ENCODE peak calls at places on chromosome 5, in seven cellular contexts. P is WERI-Rb-1, B is sigmoid colon, K is HAP-1, Z is mesenchymal stem cell, J is tibial nerve, T is kidney. Y is an unnamed sample.

GRCh38 chr5:133404724-133405123 is 207.6 kb downstream of the FSTL4 start:
- DNase-seq in P (no peak), B (no peak), K (no peak), Z (no peak), J (no peak), T (no peak), Y (no peak)

GRCh38 chr5:6475626-6476312 is 27.1 kb downstream of the UBE2QL1 start:
- DNase-seq in P (no peak), B (no peak), K (peak; percentile 29), Z (no peak), J (no peak), T (no peak), Y (peak; percentile 1)

GRCh38 chr5:54638090-54638489 is 120.5 kb downstream of the SNX18 start:
- DNase-seq in P (no peak), B (no peak), K (no peak), Z (no peak), J (no peak), T (no peak), Y (no peak)

GRCh38 chr5:38672059-38672791 is 115.8 kb upstream of the LIFR start:
- DNase-seq in P (no peak), B (no peak), K (no peak), Z (peak; percentile 89), J (no peak), T (no peak), Y (peak; percentile 86)

GRCh38 chr5:158811350-158811749 is 288.4 kb downstream of the EBF1 start:
- DNase-seq in P (no peak), B (no peak), K (no peak), Z (no peak), J (no peak), T (no peak), Y (no peak)

GRCh38 chr5:160230686-160231527 is 1.6 kb downstream of the FABP6 start:
- DNase-seq in P (no peak), B (no peak), K (no peak), Z (no peak), J (no peak), T (no peak), Y (no peak)

GRCh38 chr5:53017383-53017782 is 28.2 kb downstream of the ITGA2 start:
- DNase-seq in P (no peak), B (no peak), K (no peak), Z (no peak), J (no peak), T (peak; percentile 32), Y (no peak)

GRCh38 chr5:122137702-122138101 is 8.4 kb downstream of the ZNF474 start:
- DNase-seq in P (no peak), B (no peak), K (no peak), Z (no peak), J (no peak), T (no peak), Y (no peak)

GRCh38 chr5:172235132-172235780 is 41.3 kb downstream of the EFCAB9 start:
- DNase-seq in P (no peak), B (no peak), K (no peak), Z (no peak), J (no peak), T (no peak), Y (no peak)

GRCh38 chr5:172451771-172452197 is 2.5 kb downstream of the SH3PXD2B start:
- DNase-seq in P (no peak), B (peak; percentile 87), K (no peak), Z (peak; percentile 92), J (no peak), T (no peak), Y (no peak)

GRCh38 chr5:9784231-9784630 is 154.1 kb upstream of the TAS2R1 start:
- DNase-seq in P (no peak), B (no peak), K (no peak), Z (no peak), J (no peak), T (no peak), Y (no peak)

DNA sequence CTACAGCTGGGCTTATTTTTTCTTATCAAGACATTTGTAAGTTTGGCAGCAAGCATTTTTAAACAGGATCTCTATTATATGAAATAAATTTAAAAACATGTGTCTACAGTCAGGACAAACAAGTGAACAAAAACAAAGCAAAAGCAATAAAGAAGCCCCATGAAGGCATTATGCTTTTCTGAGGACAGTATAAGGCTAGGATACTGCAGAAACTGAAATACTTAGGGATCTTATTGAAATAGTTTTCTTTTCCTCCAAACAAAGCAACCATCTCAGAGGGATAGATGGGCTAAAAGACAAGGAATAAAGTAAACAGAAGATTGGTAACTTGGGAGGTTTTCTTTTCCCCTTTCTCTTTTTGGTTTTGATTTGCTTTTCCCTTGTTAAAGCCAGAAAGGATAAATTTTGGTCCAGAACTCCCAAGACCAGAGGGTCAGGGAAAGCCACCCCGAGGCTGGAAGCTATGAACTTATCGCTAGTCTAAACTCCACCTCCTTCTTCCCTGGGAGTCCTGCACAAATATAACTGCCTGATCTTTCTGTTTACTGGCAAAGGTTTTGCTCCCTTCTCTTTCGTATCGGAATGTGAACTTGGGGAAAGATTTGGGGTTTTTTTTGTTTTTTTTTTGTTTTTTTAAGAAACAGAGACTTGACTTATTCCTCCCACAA is 164.0 kb downstream of the GHR start:
- DNase-seq in P (no peak), B (no peak), K (no peak), Z (no peak), J (no peak), T (no peak), Y (no peak)
- H3K9me3 ChIP-seq in P (no peaks in the 10 kb centered on the region), B (no peaks in the 10 kb centered on the region), K (no peaks in the 10 kb centered on the region), Z (no peaks in the 10 kb centered on the region), J (no peaks in the 10 kb centered on the region), T (no peaks in the 10 kb centered on the region), Y (no peaks in the 10 kb centered on the region)

DNA sequence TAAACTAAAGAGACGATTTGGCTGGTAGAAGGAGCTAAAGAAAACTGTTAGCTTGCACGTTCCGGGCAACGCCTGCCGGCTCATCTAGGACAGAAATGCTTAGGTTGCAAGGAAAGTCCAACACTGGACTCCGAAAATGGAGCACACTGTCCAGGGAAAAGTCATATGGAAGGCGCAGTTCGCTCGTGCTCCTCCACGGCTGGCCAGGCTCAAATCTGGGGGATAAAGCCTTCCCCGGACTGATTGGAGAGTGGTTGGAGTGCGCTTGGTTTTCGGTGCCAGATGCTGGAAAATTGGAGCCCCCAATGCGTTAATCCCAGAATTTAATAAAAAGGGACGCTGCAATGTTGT is 947 bp downstream of the CDH6 start:
- DNase-seq in P (peak; percentile 11), B (no peak), K (peak; percentile 24), Z (peak; percentile 5), J (no peak), T (no peak), Y (no peak)
- H3K4me3 ChIP-seq in P (peak overlapping the region; percentile 44), B (peak overlapping the region; percentile 54), K (peak overlapping the region; percentile 65), Z (peak overlapping the region; percentile 95), J (peak overlapping the region; percentile 41), T (peak overlapping the region; percentile 78), Y (peak overlapping the region; percentile 61)

DNA sequence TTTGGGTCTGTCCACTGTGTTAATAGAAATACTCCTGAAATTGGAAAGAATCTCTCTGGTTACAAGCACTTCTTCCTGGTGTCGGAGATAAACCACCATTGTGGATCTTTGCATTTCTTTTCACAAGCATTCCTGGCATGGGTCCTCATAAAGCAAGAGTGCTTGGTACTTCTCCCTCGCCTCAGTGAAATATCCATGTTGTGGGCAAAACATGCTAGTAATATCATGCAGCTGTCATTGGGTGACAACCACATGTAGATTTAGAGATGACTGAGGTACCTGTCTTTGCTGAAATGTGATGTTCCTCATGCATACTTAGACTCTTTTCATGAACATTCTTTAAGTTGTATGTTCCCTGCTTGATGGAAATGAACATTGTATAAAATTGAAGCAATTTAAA is 697.7 kb upstream of the WWC1 start:
- DNase-seq in P (no peak), B (no peak), K (no peak), Z (no peak), J (no peak), T (no peak), Y (no peak)
- H3K9me3 ChIP-seq in P (no peaks in the 10 kb centered on the region), B (no peaks in the 10 kb centered on the region), K (no peaks in the 10 kb centered on the region), Z (no peaks in the 10 kb centered on the region), J (no peaks in the 10 kb centered on the region), T (no peaks in the 10 kb centered on the region), Y (no peaks in the 10 kb centered on the region)

GRCh38 chr5:167833456-167833855 is 458.0 kb upstream of the WWC1 start:
- DNase-seq in P (no peak), B (no peak), K (no peak), Z (no peak), J (no peak), T (no peak), Y (no peak)
- H3K4me3 ChIP-seq in P (no peak overlapping the region), B (no peak overlapping the region), K (no peak overlapping the region), Z (no peak overlapping the region), J (no peak overlapping the region), T (no peak overlapping the region), Y (no peak overlapping the region)

Y was measured in SJCRH30.